ENCODE peak calls at places on chromosome 19, in five cellular contexts. F is tibial nerve, E is AG04449, Q is endothelial cell of umbilical vein, W is fibroblast of mammary gland. O is an unnamed sample.

GRCh38 chr19:19113040-19113541 is 25.2 kb downstream of the TMEM161A start:
- DNase-seq in W (peak; percentile 62), Q (no peak), F (no peak), E (peak; percentile 10), O (no peak)

GRCh38 chr19:48752511-48753365 is at the start of gene FUT1:
- DNase-seq in F (no peak), E (no peak), W (no peak), Q (no peak), O (no peak)

GRCh38 chr19:37991176-37991835 is 84.3 kb downstream of the SIPA1L3 start:
- DNase-seq in Q (no peak), E (no peak), F (no peak), W (no peak), O (no peak)

GRCh38 chr19:34359954-34360315 is 5.1 kb upstream of the GPI start:
- DNase-seq in Q (no peak), E (no peak), F (no peak), W (no peak), O (no peak)

GRCh38 chr19:36221474-36221873 is 6.6 kb downstream of the ZNF146 start:
- DNase-seq in Q (no peak), E (no peak), W (no peak), F (no peak), O (no peak)

GRCh38 chr19:47848871-47849473 is 10.1 kb upstream of the TPRX2 start:
- DNase-seq in F (no peak), Q (no peak), E (no peak), W (peak; percentile 18), O (no peak)

GRCh38 chr19:14632286-14632685 is 42.4 kb downstream of the ADGRE3 start:
- DNase-seq in F (no peak), E (no peak), W (peak; percentile 20), Q (peak; percentile 26), O (no peak)

GRCh38 chr19:8097198-8097597 is 44.6 kb downstream of the CCL25 start:
- DNase-seq in E (no peak), F (no peak), Q (no peak), W (no peak), O (no peak)

GRCh38 chr19:49409441-49410029 is 13.7 kb downstream of the PTH2 start:
- DNase-seq in F (no peak), W (no peak), E (no peak), Q (no peak), O (no peak)

GRCh38 chr19:51750381-51751124 is 1.1 kb downstream of the FPR1 start:
- DNase-seq in Q (no peak), W (peak; percentile 68), E (no peak), F (no peak), O (no peak)

GRCh38 chr19:43759515-43759914 is 4.8 kb upstream of the SMG9 start:
- DNase-seq in W (peak; percentile 88), Q (peak; percentile 37), E (no peak), F (no peak), O (no peak)

GRCh38 chr19:39473443-39473960 is 7.1 kb upstream of the TIMM50 start:
- DNase-seq in Q (no peak), W (no peak), F (no peak), E (no peak), O (no peak)

GRCh38 chr19:49361438-49362047 is 673 bp downstream of the TEAD2 start:
- DNase-seq in F (peak; percentile 55), Q (peak; percentile 92), E (peak; percentile 26), W (peak; percentile 69), O (peak; percentile 16)

GRCh38 chr19:55067869-55068268 is 4.9 kb upstream of the RDH13 start:
- DNase-seq in W (no peak), F (no peak), Q (no peak), E (no peak), O (no peak)

GRCh38 chr19:459724-460511 is 915 bp downstream of the SHC2 start:
- DNase-seq in W (no peak), Q (peak; percentile 63), E (no peak), F (peak; percentile 43), O (no peak)

GRCh38 chr19:44607049-44607448 is 6.3 kb upstream of the IGSF23 start:
- DNase-seq in W (peak; percentile 47), Q (peak; percentile 95), E (no peak), F (no peak), O (no peak)

GRCh38 chr19:48637948-48638830 is 1.0 kb upstream of the DBP start:
- DNase-seq in W (peak; percentile 91), Q (peak; percentile 89), E (peak; percentile 84), F (no peak), O (peak; percentile 94)

GRCh38 chr19:558770-559439 is 13.5 kb upstream of the BSG start:
- DNase-seq in W (no peak), F (no peak), E (no peak), Q (no peak), O (no peak)

GRCh38 chr19:14375055-14375581 is 6.1 kb upstream of the ADGRE5 start:
- DNase-seq in Q (no peak), F (no peak), E (no peak), W (no peak), O (no peak)

GRCh38 chr19:5292843-5293606 is 47.6 kb downstream of the PTPRS start:
- DNase-seq in W (peak; percentile 63), E (no peak), F (peak; percentile 49), Q (peak; percentile 19), O (no peak)

GRCh38 chr19:57583104-57583520 is 833 bp upstream of the ZIK1 start:
- DNase-seq in E (no peak), F (no peak), W (no peak), Q (no peak), O (no peak)
- H3K4me3 ChIP-seq in E (no peak overlapping the region), F (no peak overlapping the region), W (no peak overlapping the region), Q (no peak overlapping the region), O (peak overlapping the region; percentile 88)

GRCh38 chr19:29785955-29786589 is 25.7 kb upstream of the CCNE1 start:
- DNase-seq in F (no peak), W (no peak), E (no peak), Q (no peak), O (no peak)
- TF ChIP-seq CTCF in F (no peak), W (peak; percentile 21), E (no peak), Q (no peak), O (peak; percentile 13)

GRCh38 chr19:41553804-41554203 is 22.2 kb upstream of the CEACAM21 start:
- DNase-seq in W (no peak), F (no peak), Q (no peak), E (no peak), O (no peak)
- H3K4me3 ChIP-seq in W (no peak overlapping the region), F (no peak overlapping the region), Q (no peak overlapping the region), E (no peak overlapping the region), O (no peak overlapping the region)

DNA sequence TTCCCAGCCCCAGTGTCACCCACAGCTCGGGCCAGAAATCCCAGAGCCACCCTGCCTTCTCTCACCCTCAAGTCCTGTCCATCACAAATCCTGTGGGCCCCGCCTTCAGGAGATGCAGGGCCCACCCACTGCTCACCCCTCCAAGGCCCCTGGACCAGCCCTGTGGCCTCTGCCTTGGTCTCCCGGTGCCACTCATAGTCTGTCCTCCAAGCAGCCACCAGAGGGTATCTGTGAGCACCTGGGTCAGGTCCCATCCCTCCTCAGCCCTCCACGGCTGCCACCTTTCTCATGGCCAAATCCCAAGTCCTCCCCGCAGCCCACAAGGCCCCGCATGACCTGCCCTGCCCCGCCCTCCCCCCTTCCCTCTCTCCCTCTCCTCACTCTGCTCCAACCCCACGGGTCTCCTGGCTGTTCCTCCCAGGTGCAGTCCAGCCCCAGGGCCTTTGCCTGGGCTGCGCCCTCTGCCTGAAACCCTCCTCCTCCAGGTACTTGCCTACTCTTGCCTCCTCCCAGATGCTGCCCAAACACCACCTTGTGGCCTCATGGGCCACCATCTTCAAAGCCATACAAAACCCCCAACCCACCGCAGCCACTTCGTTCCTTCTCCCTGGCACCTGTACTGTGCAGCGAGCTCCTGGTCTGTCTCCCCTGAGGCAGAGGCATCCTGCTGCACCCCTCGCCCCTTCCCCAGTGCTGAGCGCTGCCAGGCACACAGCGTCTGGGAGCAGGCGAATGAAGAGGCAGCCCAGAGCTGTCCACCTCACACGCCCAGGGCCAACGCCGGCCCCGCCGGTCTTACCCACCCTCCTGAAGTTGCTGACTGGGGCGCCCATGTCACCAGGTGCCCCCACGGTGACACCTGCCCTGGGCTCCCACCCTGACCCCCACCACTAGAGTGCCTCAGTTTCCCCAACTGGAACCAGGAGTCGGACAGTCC is 13.2 kb upstream of the UQCR11 start:
- DNase-seq in W (peak; percentile 25), F (no peak), Q (no peak), E (no peak), O (no peak)
- TF ChIP-seq CTCF in W (peak; percentile 31), F (no peak), Q (no peak), E (peak; percentile 44), O (peak; percentile 45)

DNA sequence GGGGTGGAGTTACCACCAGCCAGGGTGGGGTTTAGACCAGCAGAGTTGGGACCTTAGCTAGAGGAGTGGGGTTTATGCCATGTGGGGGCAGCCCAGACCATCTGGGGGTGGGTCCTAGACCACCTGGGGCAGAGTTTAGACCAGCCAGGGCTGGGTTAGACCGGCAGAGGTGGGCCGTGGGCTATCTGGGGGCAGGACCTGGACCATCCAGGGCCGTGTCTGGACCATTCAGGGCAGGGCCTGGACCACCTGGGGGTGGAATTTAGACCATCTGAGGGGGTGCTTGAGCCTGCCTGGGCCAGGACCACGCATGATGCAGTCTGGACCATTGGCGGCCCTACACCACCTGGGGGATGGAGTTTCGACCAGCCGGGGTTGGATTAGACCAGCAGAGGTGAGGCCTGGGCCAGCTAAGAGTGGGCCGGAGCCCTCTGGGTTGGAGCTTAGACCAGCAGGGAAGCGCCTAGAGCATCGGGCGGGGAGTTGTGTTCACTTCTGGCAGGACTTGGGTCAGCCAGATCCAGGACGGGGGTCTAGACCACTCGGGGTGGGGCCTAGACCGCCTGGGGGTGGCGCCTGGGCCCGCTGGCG is 9.9 kb upstream of the CACNG6 start:
- DNase-seq in F (no peak), Q (no peak), E (no peak), W (no peak), O (no peak)
- H3K4me3 ChIP-seq in F (no peak overlapping the region), Q (no peak overlapping the region), E (no peak overlapping the region), W (no peak overlapping the region), O (no peak overlapping the region)

DNA sequence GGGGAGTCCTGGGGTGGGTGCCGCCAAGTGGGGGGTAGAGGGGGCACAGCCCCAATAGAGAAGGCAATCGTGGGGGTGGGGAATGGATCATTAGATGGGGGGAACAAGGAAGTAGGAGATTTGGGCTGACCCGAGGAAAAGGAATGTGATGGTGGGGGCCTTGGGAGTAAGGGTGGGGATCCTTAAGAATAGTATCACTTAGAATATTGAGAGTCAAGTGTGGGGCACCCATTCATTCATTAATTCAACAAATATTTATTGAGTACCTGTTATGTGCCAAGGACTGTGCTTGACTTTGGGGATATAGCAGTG is 641 bp downstream of the PPP5C start:
- DNase-seq in F (no peak), W (no peak), Q (no peak), E (no peak), O (no peak)
- TF ChIP-seq CTCF in F (no peak), W (no peak), Q (no peak), E (no peak), O (no peak)

GRCh38 chr19:17431417-17431816 is 11.6 kb downstream of the MVB12A start:
- DNase-seq in Q (no peak), E (no peak), W (no peak), F (no peak), O (no peak)
- H3K4me3 ChIP-seq in Q (no peak overlapping the region), E (no peak overlapping the region), W (no peak overlapping the region), F (no peak overlapping the region), O (no peak overlapping the region)

O was measured in AG09309.